ENCODE peak calls at places on chromosomes 12 and 14, in seven cellular contexts. A, F, E, Q, U, H and D are unnamed samples.
A peak's percentile ranks its signal among the peaks of the same experiment; 100 is the strongest.

GRCh38 chr12:108630481-108631207 is 3.0 kb downstream of the SELPLG start:
- DNase-seq in F (peak; percentile 31), E (no peak), Q (no peak), H (no peak), A (no peak), U (peak; percentile 4), D (peak; percentile 68)

GRCh38 chr12:99450231-99450630 is 197.3 kb upstream of the GARIN6 start:
- DNase-seq in A (no peak), F (no peak), U (no peak), Q (no peak), E (no peak), H (no peak), D (peak; percentile 45)

GRCh38 chr12:124764451-124764850 is 99.2 kb downstream of the SCARB1 start:
- DNase-seq in U (no peak), Q (peak; percentile 43), A (no peak), F (peak; percentile 58), H (peak; percentile 81), E (no peak), D (peak; percentile 81)

GRCh38 chr12:6266431-6267006 is 44.0 kb upstream of the PLEKHG6 start:
- DNase-seq in A (no peak), Q (no peak), F (no peak), H (no peak), E (no peak), U (no peak), D (no peak)

GRCh38 chr14:52080817-52081755 is 12.2 kb upstream of the NID2 start:
- DNase-seq in Q (no peak), A (no peak), H (no peak), E (no peak), U (no peak), F (no peak), D (peak; percentile 92)

GRCh38 chr12:121989266-121989950 is 32.3 kb upstream of the BCL7A start:
- DNase-seq in E (peak; percentile 6), A (no peak), U (no peak), F (no peak), Q (no peak), H (no peak), D (no peak)

GRCh38 chr12:6276247-6276887 is 34.1 kb upstream of the PLEKHG6 start:
- DNase-seq in Q (no peak), U (no peak), A (no peak), E (no peak), H (no peak), F (no peak), D (no peak)

GRCh38 chr12:15931590-15932053 is 20.5 kb downstream of the DERA start:
- DNase-seq in A (no peak), Q (no peak), F (no peak), E (peak; percentile 45), H (no peak), U (no peak), D (no peak)

GRCh38 chr12:10722502-10722904 is 620 bp downstream of the YBX3 start:
- DNase-seq in A (no peak), E (no peak), H (peak; percentile 41), F (peak; percentile 69), Q (no peak), U (peak; percentile 57), D (peak; percentile 69)

GRCh38 chr12:1605129-1606020 is 11.0 kb upstream of the FBXL14 start:
- DNase-seq in F (peak; percentile 58), U (peak; percentile 70), A (peak; percentile 25), E (peak; percentile 69), H (peak; percentile 85), Q (peak; percentile 50), D (peak; percentile 79)

GRCh38 chr14:80003138-80003537 is 208.2 kb downstream of the DIO2 start:
- DNase-seq in A (no peak), Q (no peak), E (no peak), U (no peak), F (no peak), H (no peak), D (peak; percentile 19)

GRCh38 chr14:70086685-70087379 is 101.9 kb downstream of the SLC8A3 start:
- DNase-seq in Q (peak; percentile 20), H (peak; percentile 58), U (peak; percentile 46), E (no peak), A (no peak), F (peak; percentile 13), D (peak; percentile 27)

GRCh38 chr14:23695220-23695999 is 59.2 kb downstream of the DHRS2 start:
- DNase-seq in E (no peak), U (peak; percentile 14), H (peak; percentile 60), Q (no peak), F (peak; percentile 4), A (no peak), D (no peak)

GRCh38 chr12:56206373-56207166 is 15.2 kb downstream of the RNF41 start:
- DNase-seq in F (peak; percentile 57), A (no peak), U (peak; percentile 75), E (no peak), Q (no peak), H (peak; percentile 77), D (peak; percentile 54)

GRCh38 chr12:109639473-109639872 is 65.9 kb downstream of the MVK start:
- DNase-seq in Q (no peak), H (no peak), U (no peak), F (no peak), A (no peak), E (no peak), D (no peak)

GRCh38 chr12:45518516-45519235 is 210.8 kb upstream of the ARID2 start:
- DNase-seq in A (peak; percentile 31), U (no peak), E (no peak), Q (peak; percentile 45), H (no peak), F (peak; percentile 41), D (no peak)

GRCh38 chr14:33734387-33734786 is 216.5 kb downstream of the EGLN3 start:
- DNase-seq in Q (no peak), A (no peak), H (no peak), U (no peak), E (no peak), F (no peak), D (no peak)

GRCh38 chr12:85516667-85517325 is 236.8 kb downstream of the ALX1 start:
- DNase-seq in A (no peak), F (no peak), U (no peak), H (no peak), Q (no peak), E (no peak), D (no peak)

GRCh38 chr12:32860182-32860581 is 36.4 kb downstream of the PKP2 start:
- DNase-seq in Q (no peak), H (no peak), U (no peak), E (no peak), A (no peak), F (no peak), D (peak; percentile 44)

GRCh38 chr12:14072952-14073351 is 91.5 kb upstream of the GRIN2B start:
- DNase-seq in U (no peak), F (no peak), E (no peak), Q (no peak), A (no peak), H (no peak), D (no peak)

GRCh38 chr14:72545411-72546311 is 348.2 kb downstream of the DPF3 start:
- DNase-seq in H (no peak), Q (no peak), U (no peak), E (no peak), F (no peak), A (no peak), D (peak; percentile 15)

GRCh38 chr14:56216631-56217379 is 98.6 kb downstream of the PELI2 start:
- DNase-seq in Q (no peak), A (no peak), F (no peak), U (peak; percentile 64), E (peak; percentile 52), H (peak; percentile 76), D (peak; percentile 44)

GRCh38 chr12:6416596-6416995 is 28.2 kb upstream of the CD27 start:
- DNase-seq in U (no peak), A (no peak), E (no peak), Q (no peak), H (no peak), F (no peak), D (no peak)

GRCh38 chr12:53500119-53500775 is 836 bp upstream of the TARBP2 start:
- DNase-seq in U (peak; percentile 45), H (peak; percentile 71), E (no peak), A (no peak), Q (no peak), F (no peak), D (peak; percentile 56)

GRCh38 chr12:68406134-68406576 is 74.0 kb upstream of the MDM1 start:
- DNase-seq in E (no peak), F (no peak), H (peak; percentile 84), A (no peak), U (peak; percentile 89), Q (no peak), D (peak; percentile 84)

GRCh38 chr12:11581179-11581755 is 68.2 kb upstream of the ETV6 start:
- DNase-seq in U (peak; percentile 85), F (peak; percentile 80), E (peak; percentile 78), Q (peak; percentile 23), H (peak; percentile 86), A (peak; percentile 17), D (peak; percentile 83)

GRCh38 chr12:120668091-120668796 is 18.7 kb upstream of the MLEC start:
- DNase-seq in F (no peak), A (no peak), U (no peak), H (no peak), Q (no peak), E (no peak), D (no peak)

GRCh38 chr12:94760786-94761185 is 110.4 kb upstream of the TMCC3 start:
- DNase-seq in U (no peak), A (no peak), F (no peak), E (no peak), H (no peak), Q (no peak), D (no peak)

GRCh38 chr14:103880986-103881926 is 33.9 kb upstream of the PPP1R13B start:
- DNase-seq in E (no peak), A (no peak), H (peak; percentile 45), U (no peak), F (no peak), Q (no peak), D (no peak)

GRCh38 chr12:128259556-128260070 is 7.4 kb upstream of the TMEM132C start:
- DNase-seq in H (peak; percentile 76), Q (no peak), F (peak; percentile 8), A (no peak), E (peak; percentile 61), U (peak; percentile 23), D (no peak)

GRCh38 chr14:65301862-65302539 is 110.5 kb upstream of the FUT8 start:
- DNase-seq in H (no peak), Q (no peak), F (no peak), A (no peak), E (no peak), U (no peak), D (no peak)

GRCh38 chr12:26250801-26251200 is 55.4 kb downstream of the SSPN start:
- DNase-seq in H (no peak), A (no peak), U (no peak), E (no peak), F (no peak), Q (no peak), D (no peak)

GRCh38 chr12:15757553-15758255 is 31.5 kb downstream of the EPS8 start:
- DNase-seq in A (no peak), Q (no peak), U (no peak), E (no peak), F (no peak), H (no peak), D (peak; percentile 77)

GRCh38 chr12:16417058-16417457 is 69.6 kb downstream of the MGST1 start:
- DNase-seq in E (no peak), Q (no peak), H (no peak), A (no peak), U (no peak), F (no peak), D (no peak)

GRCh38 chr12:11719678-11720099 is 70.2 kb downstream of the ETV6 start:
- DNase-seq in Q (no peak), H (peak; percentile 40), A (no peak), F (peak; percentile 64), E (no peak), U (peak; percentile 41), D (peak; percentile 75)

GRCh38 chr12:65615091-65615490 is 209.2 kb upstream of the HMGA2 start:
- DNase-seq in F (no peak), Q (no peak), U (no peak), A (no peak), H (no peak), E (no peak), D (peak; percentile 96)